ENCODE peak calls at places on chromosomes 2 and 18, in ten cellular contexts. M is BJ, F is fibroblast of mammary gland, C is HFF-Myc, Q is brain microvascular endothelial cell, V is AG09319, W is GM12864, O is AG10803, B is endothelial cell of umbilical vein, Z is choroid plexus epithelial cell. U is an unnamed sample.
A peak's percentile ranks its signal among the peaks of the same experiment; 100 is the strongest.

GRCh38 chr18:79454034-79454735 is 58.5 kb downstream of the NFATC1 start:
- DNase-seq in M (no peak), F (peak; percentile 32), C (peak; percentile 22), Q (no peak), V (no peak), W (no peak), O (peak; percentile 56), B (peak; percentile 62), Z (no peak), U (no peak)

GRCh38 chr2:11914455-11914854 is 168.0 kb downstream of the LPIN1 start:
- DNase-seq in M (no peak), F (peak; percentile 28), C (no peak), Q (no peak), V (no peak), W (no peak), O (peak; percentile 7), B (no peak), Z (peak; percentile 34), U (peak; percentile 29)

GRCh38 chr2:239818531-239819011 is 206.6 kb downstream of the NDUFA10 start:
- DNase-seq in M (no peak), F (no peak), C (no peak), Q (no peak), V (no peak), W (no peak), O (no peak), B (no peak), Z (no peak), U (no peak)

GRCh38 chr2:33933203-33933602 is 334.1 kb upstream of the FAM98A start:
- DNase-seq in M (no peak), F (no peak), C (no peak), Q (no peak), V (no peak), W (no peak), O (no peak), B (no peak), Z (no peak), U (no peak)

GRCh38 chr2:15562354-15563031 is 1.4 kb upstream of the NBAS start:
- DNase-seq in M (no peak), F (no peak), C (no peak), Q (no peak), V (no peak), W (no peak), O (no peak), B (no peak), Z (no peak), U (no peak)

GRCh38 chr18:69951182-69951581 is 3.5 kb upstream of the CD226 start:
- DNase-seq in M (peak; percentile 10), F (no peak), C (no peak), Q (no peak), V (no peak), W (no peak), O (peak; percentile 76), B (peak; percentile 35), Z (peak; percentile 63), U (no peak)

GRCh38 chr2:237927135-237927534 is 39.7 kb upstream of the UBE2F start:
- DNase-seq in M (no peak), F (no peak), C (no peak), Q (no peak), V (no peak), W (no peak), O (no peak), B (no peak), Z (peak; percentile 8), U (no peak)

GRCh38 chr18:59229681-59230443 is 9.9 kb downstream of the GRP start:
- DNase-seq in M (no peak), F (no peak), C (no peak), Q (no peak), V (no peak), W (no peak), O (peak; percentile 38), B (no peak), Z (no peak), U (no peak)

GRCh38 chr2:15400240-15400826 is 160.8 kb downstream of the NBAS start:
- DNase-seq in M (no peak), F (no peak), C (no peak), Q (no peak), V (no peak), W (no peak), O (no peak), B (peak; percentile 65), Z (no peak), U (no peak)

GRCh38 chr2:126885701-126886121 is 13.0 kb upstream of the TEX51 start:
- DNase-seq in M (no peak), F (peak; percentile 59), C (no peak), Q (no peak), V (no peak), W (no peak), O (peak; percentile 13), B (no peak), Z (peak; percentile 35), U (no peak)

GRCh38 chr2:88199912-88200682 is 30.0 kb downstream of the THNSL2 start:
- DNase-seq in M (no peak), F (no peak), C (no peak), Q (no peak), V (no peak), W (no peak), O (no peak), B (no peak), Z (peak; percentile 5), U (no peak)

GRCh38 chr2:224163573-224164307 is 124.7 kb upstream of the SERPINE2 start:
- DNase-seq in M (no peak), F (peak; percentile 33), C (no peak), Q (peak; percentile 54), V (no peak), W (no peak), O (peak; percentile 21), B (peak; percentile 39), Z (peak; percentile 23), U (no peak)

GRCh38 chr2:172348555-172349288 is 78.7 kb upstream of the ITGA6 start:
- DNase-seq in M (no peak), F (no peak), C (no peak), Q (no peak), V (no peak), W (no peak), O (no peak), B (no peak), Z (no peak), U (no peak)

GRCh38 chr2:168192839-168193616 is 54.4 kb downstream of the STK39 start:
- DNase-seq in M (no peak), F (no peak), C (no peak), Q (no peak), V (no peak), W (no peak), O (peak; percentile 47), B (peak; percentile 34), Z (peak; percentile 36), U (no peak)

GRCh38 chr2:132573444-132574007 is 96.5 kb downstream of the LYPD1 start:
- DNase-seq in M (no peak), F (no peak), C (no peak), Q (no peak), V (no peak), W (no peak), O (no peak), B (no peak), Z (no peak), U (no peak)

GRCh38 chr18:74654637-74655036 is 57.0 kb downstream of the ZNF407 start:
- DNase-seq in M (no peak), F (peak; percentile 52), C (no peak), Q (no peak), V (no peak), W (no peak), O (peak; percentile 44), B (peak; percentile 33), Z (peak; percentile 61), U (no peak)
- TF ChIP-seq CTCF in M (peak; percentile 25), F (peak; percentile 28), C (no peak), Q (peak; percentile 7), V (peak; percentile 36), W (no peak), O (peak; percentile 62), B (no peak), Z (peak; percentile 38), U (peak; percentile 16)

DNA sequence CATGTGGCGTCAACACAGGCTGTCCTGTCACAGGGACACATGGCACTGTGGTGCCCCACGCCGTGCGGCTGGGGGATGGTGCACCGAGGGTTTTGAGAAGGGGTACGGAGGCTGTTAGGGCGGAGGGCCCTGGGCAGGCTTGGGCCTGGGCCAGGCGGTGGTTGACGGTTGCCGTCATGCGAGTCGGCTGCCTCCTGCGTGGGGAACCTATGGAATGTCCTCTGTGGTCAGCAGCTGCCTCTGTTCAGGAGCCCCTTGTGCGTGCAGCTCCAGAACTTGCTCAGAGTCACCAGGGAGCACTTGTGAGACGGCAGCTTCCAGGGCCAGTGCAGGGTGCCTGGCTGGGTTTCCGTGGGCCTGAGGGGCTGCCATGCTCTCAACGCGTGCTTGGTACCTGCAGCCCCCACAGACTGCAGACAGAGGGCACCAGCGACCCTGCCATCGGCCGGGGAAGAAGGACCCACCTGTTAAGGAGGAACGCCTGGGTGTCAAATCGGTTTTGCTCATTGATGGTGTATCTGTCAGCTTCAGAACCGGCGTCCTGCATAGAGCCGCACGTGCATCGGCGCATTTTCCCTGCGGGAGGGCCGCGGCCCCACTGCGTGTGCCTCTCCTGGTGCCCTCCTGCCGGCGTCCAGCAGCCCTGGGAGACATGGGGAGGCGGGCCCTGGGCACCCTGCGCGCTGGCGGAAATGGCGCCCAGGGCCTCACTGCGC is 10.0 kb upstream of the D2HGDH start:
- DNase-seq in M (no peak), F (no peak), C (no peak), Q (no peak), V (no peak), W (no peak), O (no peak), B (no peak), Z (no peak), U (no peak)
- TF ChIP-seq CTCF in M (peak; percentile 26), F (peak; percentile 16), C (peak; percentile 23), Q (peak; percentile 37), V (no peak), W (no peak), O (no peak), B (peak; percentile 5), Z (peak; percentile 45), U (peak; percentile 17)

GRCh38 chr2:20916604-20917286 is 93.8 kb upstream of the LDAH start:
- DNase-seq in M (no peak), F (peak; percentile 4), C (peak; percentile 4), Q (peak; percentile 29), V (no peak), W (no peak), O (peak; percentile 25), B (peak; percentile 20), Z (peak; percentile 69), U (no peak)
- TF ChIP-seq CTCF in M (peak; percentile 53), F (peak; percentile 15), C (peak; percentile 25), Q (peak; percentile 44), V (peak; percentile 30), W (peak; percentile 8), O (no peak), B (no peak), Z (peak; percentile 56), U (peak; percentile 27)

DNA sequence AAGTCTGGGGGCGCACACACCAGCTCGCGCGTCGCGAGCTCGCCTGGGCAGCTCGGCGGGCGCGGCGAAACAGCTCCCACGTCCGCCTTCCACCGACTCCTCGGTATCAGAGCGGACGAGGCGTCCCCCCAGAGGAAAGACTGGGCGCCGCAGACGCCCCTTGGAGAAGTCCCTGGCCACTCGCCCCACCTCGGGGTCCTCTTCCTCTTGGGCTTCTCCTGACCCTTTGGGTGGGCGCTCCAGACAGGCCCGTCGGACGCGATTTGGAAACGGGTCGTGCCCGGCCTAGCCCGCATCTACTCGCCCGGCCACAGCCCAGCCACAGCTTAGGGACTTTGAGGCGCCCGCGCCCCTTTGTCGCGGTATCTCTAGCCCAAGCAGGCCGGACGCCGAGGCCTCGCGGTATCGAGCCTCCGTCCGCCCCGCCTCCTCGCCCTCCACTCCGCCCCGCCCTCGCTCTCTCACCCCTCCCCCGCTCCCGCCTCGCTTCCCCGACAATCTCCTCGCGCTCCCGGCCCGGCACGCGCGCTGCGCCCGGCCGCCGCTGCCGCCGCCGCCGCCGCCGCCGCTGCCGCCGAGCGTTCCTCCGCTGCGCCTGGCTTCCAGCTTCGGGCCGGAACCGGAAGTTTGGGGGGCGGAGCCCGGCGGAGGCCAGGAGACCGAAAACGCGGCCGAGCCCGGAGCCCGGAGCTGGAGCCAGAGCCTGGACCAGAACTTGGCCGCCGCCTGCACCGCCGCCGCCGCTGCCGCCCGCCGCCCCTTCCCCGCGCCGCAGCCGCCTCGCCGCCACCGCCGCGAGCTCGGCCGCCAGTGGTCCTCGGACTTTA is 752 bp upstream of the ACVR2A start:
- DNase-seq in M (peak; percentile 31), F (peak; percentile 83), C (peak; percentile 47), Q (peak; percentile 84), V (peak; percentile 77), W (no peak), O (peak; percentile 87), B (peak; percentile 85), Z (peak; percentile 92), U (peak; percentile 56)
- TF ChIP-seq CTCF in M (peak; percentile 36), F (no peak), C (no peak), Q (peak; percentile 43), V (peak; percentile 27), W (no peak), O (peak; percentile 41), B (no peak), Z (peak; percentile 33), U (peak; percentile 19)